ENCODE peak calls at places on chromosomes 2 and 18, in four cellular contexts. One of them, this sample, is unnamed.

GRCh38 chr2:127324635-127325034 is 30.7 kb upstream of the ERCC3 start:
- DNase-seq in GM12878: no peak
- DNase-seq in K562: peak; percentile 35
- DNase-seq in IMR-90: peak; percentile 68
- DNase-seq in this sample: peak; percentile 50

GRCh38 chr2:88554189-88554588 is 73.1 kb downstream of the EIF2AK3 start:
- DNase-seq in GM12878: no peak
- DNase-seq in K562: no peak
- DNase-seq in IMR-90: no peak
- DNase-seq in this sample: no peak

GRCh38 chr2:46392561-46393351 is 86.6 kb upstream of the TMEM247 start:
- DNase-seq in GM12878: no peak
- DNase-seq in K562: no peak
- DNase-seq in IMR-90: no peak
- DNase-seq in this sample: no peak

GRCh38 chr2:143803936-143804335 is 674.7 kb downstream of the ARHGAP15 start:
- DNase-seq in GM12878: no peak
- DNase-seq in K562: no peak
- DNase-seq in IMR-90: peak; percentile 57
- DNase-seq in this sample: no peak

GRCh38 chr2:212892193-212892592 is 259.2 kb downstream of the IKZF2 start:
- DNase-seq in GM12878: no peak
- DNase-seq in K562: no peak
- DNase-seq in IMR-90: peak; percentile 64
- DNase-seq in this sample: peak; percentile 34

GRCh38 chr2:57050007-57050406 is 866.2 kb downstream of the CCDC85A start:
- DNase-seq in GM12878: no peak
- DNase-seq in K562: no peak
- DNase-seq in IMR-90: no peak
- DNase-seq in this sample: no peak

GRCh38 chr2:217614498-217614897 is 388.3 kb downstream of the TNS1 start:
- DNase-seq in GM12878: peak; percentile 23
- DNase-seq in K562: no peak
- DNase-seq in IMR-90: peak; percentile 3
- DNase-seq in this sample: no peak

GRCh38 chr2:174563530-174564282 is 33.9 kb downstream of the WIPF1 start:
- DNase-seq in GM12878: no peak
- DNase-seq in K562: no peak
- DNase-seq in IMR-90: no peak
- DNase-seq in this sample: no peak

GRCh38 chr18:57542801-57543427 is 43.6 kb downstream of the FECH start:
- DNase-seq in GM12878: no peak
- DNase-seq in K562: no peak
- DNase-seq in IMR-90: peak; percentile 65
- DNase-seq in this sample: peak; percentile 36

GRCh38 chr2:238167761-238168160 is 9.0 kb downstream of the ERFE start:
- DNase-seq in GM12878: no peak
- DNase-seq in K562: peak; percentile 66
- DNase-seq in IMR-90: peak; percentile 43
- DNase-seq in this sample: peak; percentile 19

GRCh38 chr2:232659359-232659758 is 26.0 kb downstream of the EFHD1 start:
- DNase-seq in GM12878: no peak
- DNase-seq in K562: no peak
- DNase-seq in IMR-90: no peak
- DNase-seq in this sample: no peak

GRCh38 chr2:14909795-14910194 is 277.3 kb downstream of the LRATD1 start:
- DNase-seq in GM12878: no peak
- DNase-seq in K562: no peak
- DNase-seq in IMR-90: no peak
- DNase-seq in this sample: peak; percentile 74

GRCh38 chr18:29147944-29148343 is 971.0 kb upstream of the CDH2 start:
- DNase-seq in GM12878: no peak
- DNase-seq in K562: no peak
- DNase-seq in IMR-90: peak; percentile 85
- DNase-seq in this sample: no peak

GRCh38 chr18:13542520-13542847 is 183.9 kb downstream of the FAM210A start:
- DNase-seq in GM12878: no peak
- DNase-seq in K562: no peak
- DNase-seq in IMR-90: no peak
- DNase-seq in this sample: no peak

GRCh38 chr2:239266779-239267410 is 133.9 kb downstream of the HDAC4 start:
- DNase-seq in GM12878: no peak
- DNase-seq in K562: no peak
- DNase-seq in IMR-90: no peak
- DNase-seq in this sample: no peak

GRCh38 chr2:158967114-158967730 is 1.2 kb upstream of the TANC1 start:
- DNase-seq in GM12878: no peak
- DNase-seq in K562: no peak
- DNase-seq in IMR-90: no peak
- DNase-seq in this sample: peak; percentile 32

GRCh38 chr2:45774688-45775244 is 123.3 kb downstream of the PRKCE start:
- DNase-seq in GM12878: no peak
- DNase-seq in K562: no peak
- DNase-seq in IMR-90: no peak
- DNase-seq in this sample: no peak

GRCh38 chr2:10306901-10307463 is 4.3 kb downstream of the HPCAL1 start:
- DNase-seq in GM12878: no peak
- DNase-seq in K562: no peak
- DNase-seq in IMR-90: no peak
- DNase-seq in this sample: no peak

GRCh38 chr18:2083691-2084090 is 487.6 kb downstream of the METTL4 start:
- DNase-seq in GM12878: no peak
- DNase-seq in K562: peak; percentile 21
- DNase-seq in IMR-90: no peak
- DNase-seq in this sample: no peak

GRCh38 chr18:74040459-74041332 is 106.9 kb downstream of the FBXO15 start:
- DNase-seq in GM12878: no peak
- DNase-seq in K562: peak; percentile 52
- DNase-seq in IMR-90: peak; percentile 11
- DNase-seq in this sample: peak; percentile 50

GRCh38 chr2:240184198-240184590 is 43.7 kb upstream of the OTOS start:
- DNase-seq in GM12878: no peak
- DNase-seq in K562: no peak
- DNase-seq in IMR-90: no peak
- DNase-seq in this sample: no peak

GRCh38 chr2:98757904-98758421 is 27.0 kb upstream of the MGAT4A start:
- DNase-seq in GM12878: peak; percentile 81
- DNase-seq in K562: no peak
- DNase-seq in IMR-90: peak; percentile 79
- DNase-seq in this sample: no peak

GRCh38 chr2:45505138-45505537 is 105.9 kb downstream of the SRBD1 start:
- DNase-seq in GM12878: no peak
- DNase-seq in K562: no peak
- DNase-seq in IMR-90: no peak
- DNase-seq in this sample: no peak

GRCh38 chr2:1863861-1864260 is 119.5 kb upstream of the PXDN start:
- DNase-seq in GM12878: no peak
- DNase-seq in K562: no peak
- DNase-seq in IMR-90: no peak
- DNase-seq in this sample: no peak

GRCh38 chr2:24543252-24543651 is 52.2 kb downstream of the NCOA1 start:
- DNase-seq in GM12878: no peak
- DNase-seq in K562: no peak
- DNase-seq in IMR-90: no peak
- DNase-seq in this sample: no peak

GRCh38 chr2:275457-275856 is 10.7 kb downstream of the ACP1 start:
- DNase-seq in GM12878: peak; percentile 21
- DNase-seq in K562: no peak
- DNase-seq in IMR-90: no peak
- DNase-seq in this sample: no peak
- H3K36me3 ChIP-seq in GM12878: peaks cover 20% of the 10 kb centered on the region
- H3K36me3 ChIP-seq in K562: peaks cover 98% of the 10 kb centered on the region
- H3K36me3 ChIP-seq in IMR-90: peaks cover 26% of the 10 kb centered on the region
- H3K36me3 ChIP-seq in this sample: peaks cover 63% of the 10 kb centered on the region

GRCh38 chr18:45954070-45954712 is 12.9 kb downstream of the EPG5 start:
- DNase-seq in GM12878: no peak
- DNase-seq in K562: no peak
- DNase-seq in IMR-90: peak; percentile 95
- DNase-seq in this sample: no peak
- TF ChIP-seq RCOR1 in GM12878: no peak
- TF ChIP-seq RCOR1 in K562: no peak
- TF ChIP-seq RCOR1 in IMR-90: no peak
- TF ChIP-seq RCOR1 in this sample: no peak

GRCh38 chr2:74869522-74869921 is 35.6 kb downstream of the HK2 start:
- DNase-seq in GM12878: no peak
- DNase-seq in K562: no peak
- DNase-seq in IMR-90: no peak
- DNase-seq in this sample: no peak

GRCh38 chr2:74871414-74871813 is 37.5 kb downstream of the HK2 start:
- DNase-seq in GM12878: no peak
- DNase-seq in K562: no peak
- DNase-seq in IMR-90: no peak
- DNase-seq in this sample: no peak

GRCh38 chr2:74873041-74873440 is 39.1 kb downstream of the HK2 start:
- DNase-seq in GM12878: no peak
- DNase-seq in K562: no peak
- DNase-seq in IMR-90: no peak
- DNase-seq in this sample: no peak

GRCh38 chr2:74873678-74874640 is 40.0 kb downstream of the HK2 start:
- DNase-seq in GM12878: no peak
- DNase-seq in K562: no peak
- DNase-seq in IMR-90: no peak
- DNase-seq in this sample: no peak

GRCh38 chr2:74872310-74872923 is 38.5 kb downstream of the HK2 start:
- DNase-seq in GM12878: no peak
- DNase-seq in K562: no peak
- DNase-seq in IMR-90: peak; percentile 39
- DNase-seq in this sample: no peak
- H3K36me3 ChIP-seq in GM12878: peaks cover 23% of the 10 kb centered on the region
- H3K36me3 ChIP-seq in K562: peaks cover 97% of the 10 kb centered on the region
- H3K36me3 ChIP-seq in IMR-90: peaks cover 48% of the 10 kb centered on the region
- H3K36me3 ChIP-seq in this sample: peaks cover 28% of the 10 kb centered on the region

GRCh38 chr18:45250479-45250878 is 364.8 kb upstream of the SLC14A2 start:
- DNase-seq in GM12878: no peak
- DNase-seq in K562: no peak
- DNase-seq in IMR-90: no peak
- DNase-seq in this sample: no peak

GRCh38 chr18:45248240-45248903 is 366.9 kb upstream of the SLC14A2 start:
- DNase-seq in GM12878: no peak
- DNase-seq in K562: no peak
- DNase-seq in IMR-90: peak; percentile 81
- DNase-seq in this sample: no peak

GRCh38 chr18:45252474-45252873 is 362.8 kb upstream of the SLC14A2 start:
- DNase-seq in GM12878: no peak
- DNase-seq in K562: no peak
- DNase-seq in IMR-90: no peak
- DNase-seq in this sample: no peak

GRCh38 chr18:45251236-45251635 is 364.0 kb upstream of the SLC14A2 start:
- DNase-seq in GM12878: no peak
- DNase-seq in K562: no peak
- DNase-seq in IMR-90: no peak
- DNase-seq in this sample: no peak

DNA sequence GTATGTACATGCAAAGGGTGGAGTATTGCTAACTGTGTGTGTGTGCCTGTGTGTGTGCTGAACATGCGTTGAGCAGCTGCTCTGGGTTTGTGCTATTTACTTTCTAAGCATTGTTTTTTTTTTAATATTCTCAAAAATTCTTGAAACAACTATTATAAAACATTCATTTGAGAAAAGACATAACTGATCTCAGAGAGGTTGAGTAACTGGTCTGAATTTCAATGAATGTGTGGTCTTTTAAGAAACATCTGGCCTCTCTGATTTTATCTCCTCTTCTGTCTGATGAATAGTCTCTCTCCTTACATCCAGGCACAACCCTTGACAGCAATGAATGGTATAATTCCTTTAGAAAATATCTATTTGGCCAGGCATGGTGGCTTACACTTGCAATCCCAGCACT is 366.0 kb upstream of the SLC14A2 start:
- DNase-seq in GM12878: no peak
- DNase-seq in K562: no peak
- DNase-seq in IMR-90: peak; percentile 29
- DNase-seq in this sample: peak; percentile 27
- TF ChIP-seq RCOR1 in GM12878: no peak
- TF ChIP-seq RCOR1 in K562: no peak
- TF ChIP-seq RCOR1 in IMR-90: no peak
- TF ChIP-seq RCOR1 in this sample: no peak

GRCh38 chr2:162565666-162566065 is 221.7 kb downstream of the GCA start:
- DNase-seq in GM12878: no peak
- DNase-seq in K562: no peak
- DNase-seq in IMR-90: no peak
- DNase-seq in this sample: no peak
- H3K36me3 ChIP-seq in GM12878: no peaks in the 10 kb centered on the region
- H3K36me3 ChIP-seq in K562: no peaks in the 10 kb centered on the region
- H3K36me3 ChIP-seq in IMR-90: no peaks in the 10 kb centered on the region
- H3K36me3 ChIP-seq in this sample: no peaks in the 10 kb centered on the region

DNA sequence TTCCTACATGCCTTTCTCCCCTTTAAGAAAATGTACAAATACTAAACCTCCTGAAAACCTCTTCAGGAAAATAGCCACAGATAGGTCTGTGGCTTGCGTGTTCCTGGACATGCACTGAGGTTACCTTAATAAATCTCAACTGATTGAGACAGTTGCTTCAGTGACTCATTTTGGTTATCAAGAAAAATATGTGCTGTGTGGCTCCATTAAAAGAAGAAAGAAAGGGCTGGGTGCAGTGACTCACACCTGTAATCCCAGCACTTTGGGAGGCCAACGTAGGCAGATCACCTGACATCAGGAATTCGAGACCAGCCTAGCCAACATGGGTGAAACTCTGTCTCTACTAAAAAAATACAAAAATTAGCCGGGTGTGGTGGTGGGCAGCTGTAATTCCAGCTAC is 27.1 kb downstream of the CREG2 start:
- DNase-seq in GM12878: no peak
- DNase-seq in K562: no peak
- DNase-seq in IMR-90: peak; percentile 52
- DNase-seq in this sample: no peak
- TF ChIP-seq RCOR1 in GM12878: no peak
- TF ChIP-seq RCOR1 in K562: no peak
- TF ChIP-seq RCOR1 in IMR-90: no peak
- TF ChIP-seq RCOR1 in this sample: no peak